ENCODE peak calls at places on chromosomes 6 and 20, in eight cellular contexts. R is uterus, A is stomach, Y is lower leg skin, S is neural crest cell, F is colonic mucosa, P is tibial nerve, M is AG10803. Q is an unnamed sample.

GRCh38 chr20:11544029-11544678 is 373.5 kb upstream of the BTBD3 start:
- DNase-seq in M (peak), A (no peak), R (peak), F (peak), S (peak), P (peak), Y (peak), Q (no peak)

GRCh38 chr20:40863337-40863919 is 165.2 kb upstream of the TOP1 start:
- DNase-seq in P (no peak), Y (no peak), M (no peak), S (no peak), A (no peak), F (no peak), R (no peak), Q (no peak)

GRCh38 chr6:112332274-112332673 is 14.9 kb upstream of the RFPL4B start:
- DNase-seq in Y (no peak), M (peak), R (no peak), S (no peak), F (no peak), P (no peak), A (no peak), Q (no peak)

GRCh38 chr20:2314759-2315439 is 19.1 kb downstream of the TGM3 start:
- DNase-seq in Y (peak), S (no peak), P (peak), R (no peak), M (peak), F (no peak), A (no peak), Q (no peak)

GRCh38 chr6:150492941-150493340 is 106.7 kb upstream of the PLEKHG1 start:
- DNase-seq in P (no peak), A (no peak), Y (no peak), S (no peak), F (no peak), M (no peak), R (no peak), Q (no peak)

GRCh38 chr6:144151010-144151727 is 852 bp downstream of the STX11 start:
- DNase-seq in R (peak), P (peak), S (no peak), Y (no peak), A (no peak), F (peak), M (no peak), Q (no peak)

GRCh38 chr20:38601216-38602184 is at the start of gene ARHGAP40:
- DNase-seq in F (no peak), S (no peak), P (no peak), A (peak), M (no peak), Y (no peak), R (no peak), Q (no peak)

GRCh38 chr6:159899994-159900745 is 9.4 kb downstream of the MAS1 start:
- DNase-seq in P (no peak), Y (no peak), F (no peak), M (peak), S (no peak), R (no peak), A (no peak), Q (no peak)

GRCh38 chr6:30002871-30003270 is 58.2 kb upstream of the POLR1H start:
- DNase-seq in R (no peak), S (no peak), P (no peak), Y (no peak), A (no peak), M (peak), F (no peak), Q (no peak)

GRCh38 chr6:43983632-43984031 is 143.6 kb downstream of the MRPL14 start:
- DNase-seq in S (no peak), Y (no peak), M (no peak), F (no peak), R (no peak), P (no peak), A (no peak), Q (no peak)

GRCh38 chr6:139881728-139882211 is 507.3 kb upstream of the CITED2 start:
- DNase-seq in F (peak), R (no peak), P (peak), S (peak), Y (no peak), A (no peak), M (no peak), Q (no peak)

GRCh38 chr6:148074291-148074690 is 268.3 kb upstream of the SASH1 start:
- DNase-seq in P (no peak), M (no peak), R (no peak), F (no peak), A (no peak), S (no peak), Y (no peak), Q (no peak)

GRCh38 chr6:129730477-129731165 is 20.6 kb upstream of the ARHGAP18 start:
- DNase-seq in S (no peak), M (no peak), Y (no peak), P (no peak), A (no peak), R (no peak), F (no peak), Q (no peak)

GRCh38 chr6:158481612-158482473 is 78.0 kb upstream of the TMEM181 start:
- DNase-seq in R (no peak), F (no peak), Y (no peak), A (no peak), P (no peak), S (no peak), M (peak), Q (no peak)

GRCh38 chr20:371755-372542 is 8.6 kb upstream of the TRIB3 start:
- DNase-seq in P (peak), R (peak), Y (no peak), A (peak), M (peak), S (no peak), F (peak), Q (no peak)

GRCh38 chr6:42013134-42013516 is 37.2 kb upstream of the TAF8 start:
- DNase-seq in R (no peak), S (no peak), Y (no peak), P (no peak), M (peak), F (no peak), A (no peak), Q (no peak)

GRCh38 chr6:43628392-43629103 is 516 bp downstream of the GTPBP2 start:
- DNase-seq in Y (peak), S (peak), A (peak), R (peak), P (peak), M (peak), F (peak), Q (no peak)

DNA sequence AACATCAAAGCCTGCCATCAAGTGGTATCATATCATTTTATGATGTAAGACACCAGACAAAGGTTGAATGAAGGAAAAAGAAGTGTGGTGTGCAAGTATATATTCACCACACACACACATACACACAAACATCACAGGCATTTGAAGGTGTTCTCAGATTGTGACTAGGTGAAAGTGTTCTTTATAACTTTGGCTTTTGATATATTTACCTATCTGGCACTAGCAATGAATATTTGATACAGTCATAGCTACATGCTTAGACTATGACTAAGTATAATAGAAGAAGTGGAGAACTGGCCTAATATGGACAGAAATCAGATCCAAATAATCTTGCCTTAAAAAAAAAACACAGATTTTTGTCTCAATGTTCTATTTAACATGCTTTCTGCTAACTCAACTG is 809.9 kb downstream of the KIF16B start:
- DNase-seq in M (no peak), F (no peak), R (no peak), S (no peak), A (no peak), P (no peak), Y (no peak), Q (no peak)
- TF ChIP-seq CTCF in M (no peak), F (no peak), R (no peak), S (no peak), A (no peak), P (no peak), Y (no peak), Q (no peak)

GRCh38 chr6:47093169-47093568 is 51.0 kb upstream of the ADGRF1 start:
- DNase-seq in F (peak), M (no peak), Y (no peak), P (no peak), A (no peak), R (no peak), S (no peak), Q (no peak)

GRCh38 chr6:47092249-47092648 is 50.1 kb upstream of the ADGRF1 start:
- DNase-seq in S (no peak), Y (peak), P (no peak), R (no peak), A (no peak), M (peak), F (no peak), Q (no peak)

GRCh38 chr6:47097092-47097945 is 55.2 kb upstream of the ADGRF1 start:
- DNase-seq in S (peak), A (peak), Y (peak), R (peak), F (peak), P (peak), M (peak), Q (no peak)

GRCh38 chr6:47096233-47096887 is 54.2 kb upstream of the ADGRF1 start:
- DNase-seq in R (no peak), P (no peak), M (no peak), A (no peak), F (no peak), Y (no peak), S (no peak), Q (no peak)

GRCh38 chr6:47094351-47094925 is 52.3 kb upstream of the ADGRF1 start:
- DNase-seq in R (no peak), S (no peak), Y (no peak), P (no peak), M (no peak), A (peak), F (peak), Q (no peak)
- TF ChIP-seq CTCF in R (no peak), S (no peak), Y (no peak), P (no peak), M (no peak), A (no peak), F (no peak), Q (no peak)

DNA sequence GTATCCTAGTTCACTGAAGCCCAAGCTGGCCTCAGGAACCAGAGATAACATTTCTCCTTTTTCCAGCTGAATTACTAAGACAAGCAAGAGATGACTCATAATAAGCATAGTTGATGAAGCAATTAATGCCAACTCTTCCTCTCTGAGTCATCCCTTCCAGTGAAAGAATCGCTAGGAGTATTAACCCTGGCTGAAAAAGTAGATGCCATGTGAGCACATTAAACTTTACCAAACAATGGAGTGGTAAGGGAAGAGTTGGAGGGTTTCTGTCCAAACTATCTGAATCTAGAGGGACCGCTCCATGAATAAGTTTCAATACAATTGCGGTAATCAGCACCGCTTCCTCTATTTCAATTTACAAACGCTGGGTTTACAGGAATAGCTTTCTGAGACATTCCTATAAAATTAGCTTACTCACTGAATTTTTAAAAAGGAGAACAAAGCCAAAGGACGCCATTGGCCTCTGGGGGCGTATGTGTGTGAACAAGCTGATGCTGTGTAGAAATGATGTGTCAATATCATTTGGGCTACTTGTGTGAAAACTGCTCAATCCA is 48.3 kb downstream of the ATXN1 start:
- DNase-seq in S (no peak), A (no peak), M (peak), P (peak), Y (peak), R (peak), F (no peak), Q (no peak)
- TF ChIP-seq CTCF in S (no peak), A (no peak), M (peak), P (peak), Y (no peak), R (no peak), F (no peak), Q (peak)

GRCh38 chr6:110875548-110876169 is 1.1 kb downstream of the AMD1 start:
- DNase-seq in S (peak), A (peak), Y (peak), F (peak), R (peak), M (no peak), P (no peak), Q (peak)
- TF ChIP-seq CTCF in S (no peak), A (no peak), Y (no peak), F (no peak), R (no peak), M (no peak), P (no peak), Q (no peak)

DNA sequence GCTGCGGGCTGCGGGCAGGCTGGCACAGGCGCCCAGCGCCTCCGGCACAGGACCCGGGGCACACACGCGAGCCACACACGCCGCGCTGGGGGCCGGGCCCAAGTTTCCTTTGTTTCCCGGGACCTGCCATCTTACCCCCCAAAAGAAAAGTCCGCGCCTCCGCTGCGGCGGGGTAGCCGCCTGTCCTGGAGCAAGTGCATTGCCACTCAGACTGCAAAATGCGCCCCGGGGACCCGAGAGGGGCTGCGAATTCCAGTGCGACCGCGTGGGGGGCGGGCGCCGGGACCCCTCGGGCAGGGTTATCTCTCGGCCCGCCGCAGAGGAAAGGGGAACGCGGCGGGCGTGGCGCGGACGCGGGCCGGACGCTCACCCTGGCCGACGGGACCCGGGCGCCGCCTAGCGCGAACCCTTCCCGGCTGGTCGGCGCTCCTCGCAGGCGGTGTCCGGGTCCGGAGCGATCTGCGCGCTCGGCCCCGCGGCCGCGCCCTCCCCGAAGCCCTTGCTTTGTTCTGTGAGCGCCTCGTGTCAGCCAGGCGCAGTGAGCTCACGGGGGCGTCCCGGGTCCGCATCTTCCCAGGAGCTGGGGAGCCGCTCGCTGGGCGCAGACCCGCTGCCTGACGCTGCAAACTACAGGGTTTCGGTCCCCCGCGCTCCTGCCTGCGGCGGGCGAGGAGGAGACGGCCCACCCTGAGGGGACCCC is 620 bp upstream of the CD24 start:
- DNase-seq in A (peak), R (no peak), S (peak), P (no peak), F (peak), Y (no peak), M (peak), Q (peak)
- TF ChIP-seq CTCF in A (no peak), R (peak), S (peak), P (no peak), F (no peak), Y (no peak), M (no peak), Q (peak)

DNA sequence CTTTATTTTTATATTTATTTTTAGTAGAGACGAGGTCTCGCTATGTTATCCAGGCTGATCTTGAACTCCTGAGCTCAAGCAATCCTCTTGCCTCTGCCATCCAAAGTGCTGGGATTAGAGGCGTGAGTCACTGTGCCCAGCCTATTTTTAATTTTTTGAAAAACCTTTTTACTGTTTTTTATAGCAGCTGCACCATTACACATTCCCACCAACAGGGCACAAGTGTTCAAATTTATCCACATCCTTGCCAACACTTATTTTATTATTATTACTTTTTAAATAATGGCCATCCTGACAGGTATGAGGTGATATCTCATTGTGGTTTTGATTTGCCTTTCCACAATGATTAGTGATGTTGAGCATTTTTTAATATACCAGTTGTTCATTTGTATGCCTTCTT is 42.5 kb downstream of the PACSIN1 start:
- DNase-seq in P (no peak), S (no peak), A (no peak), M (no peak), F (no peak), Y (no peak), R (no peak), Q (no peak)
- TF ChIP-seq CTCF in P (no peak), S (peak), A (no peak), M (no peak), F (no peak), Y (no peak), R (no peak), Q (peak)

GRCh38 chr6:97963148-97963680 is 680.2 kb upstream of the MMS22L start:
- DNase-seq in S (no peak), A (no peak), R (no peak), Y (no peak), F (no peak), P (no peak), M (no peak), Q (no peak)

DNA sequence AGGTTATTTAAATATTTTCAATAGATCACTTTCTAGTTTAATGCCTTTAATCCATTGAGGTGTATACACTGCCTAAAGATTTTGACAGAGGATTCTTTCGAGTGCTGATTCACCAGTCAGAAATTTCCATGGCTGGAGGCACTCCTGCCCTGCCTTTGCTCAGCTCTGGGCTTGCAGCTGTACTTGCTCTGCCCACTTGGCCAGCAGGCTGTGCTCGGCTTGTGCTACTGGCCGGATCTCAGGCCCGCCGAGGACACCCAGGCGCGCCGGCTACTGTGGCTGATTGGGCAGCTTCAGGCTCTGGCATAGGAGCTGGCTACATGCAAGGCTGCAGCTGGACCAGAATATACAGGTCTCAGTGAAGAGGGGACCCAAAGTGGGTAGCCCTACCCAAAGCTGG is 675.1 kb upstream of the MMS22L start:
- DNase-seq in P (no peak), M (no peak), F (no peak), Y (no peak), R (no peak), S (peak), A (no peak), Q (no peak)
- TF ChIP-seq CTCF in P (no peak), M (no peak), F (no peak), Y (no peak), R (no peak), S (no peak), A (no peak), Q (no peak)

DNA sequence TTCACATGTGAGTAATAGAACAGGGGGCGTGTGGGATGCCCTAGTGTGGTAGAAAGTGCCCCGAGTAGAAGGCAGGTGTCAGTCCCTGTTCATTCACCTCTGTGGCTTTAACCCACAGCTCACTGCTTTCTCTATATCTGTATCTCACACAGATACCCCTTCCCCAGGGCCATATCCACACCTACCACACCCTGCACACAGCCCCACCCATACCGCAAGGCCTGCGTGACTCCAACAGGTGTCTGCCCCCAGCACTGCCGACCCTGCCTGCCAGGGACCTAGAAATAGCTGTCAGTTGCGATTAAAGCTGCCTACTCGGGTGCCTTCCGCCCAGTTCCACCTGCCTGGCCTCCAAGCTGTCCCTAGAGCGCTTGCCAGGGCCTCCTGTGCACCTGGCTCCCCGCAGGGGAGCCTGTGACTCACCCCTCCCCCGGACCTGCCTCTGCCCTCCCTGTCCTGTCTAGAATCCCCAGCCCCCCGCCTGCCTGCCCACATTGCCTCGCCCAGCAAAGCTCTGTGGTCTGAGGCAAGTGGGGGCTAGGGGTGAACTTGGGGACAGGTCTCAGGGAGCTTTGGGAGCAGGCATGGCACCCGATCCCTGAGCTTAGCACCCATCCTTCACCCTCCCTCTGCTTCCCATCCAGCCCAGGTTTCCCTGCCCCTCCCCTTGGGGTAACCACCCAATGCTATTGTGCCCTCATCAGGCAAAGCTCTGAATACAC is 38.3 kb upstream of the ID1 start:
- DNase-seq in A (peak), P (no peak), R (no peak), S (no peak), Y (no peak), M (no peak), F (no peak), Q (no peak)
- TF ChIP-seq CTCF in A (no peak), P (no peak), R (no peak), S (no peak), Y (no peak), M (no peak), F (no peak), Q (no peak)

Q was measured in type B pancreatic cell.